ENCODE peak calls at places on chromosome 2, in seven cellular contexts. Y is AG08396; H is amniotic epithelial cell; G is NCI-H1105 treated with DMSO at 0.1 percent for 48 hours; N is GDM1; F is activated T-cell treated with anti-CD3 and anti-CD28 coated beads, Interleukin-2, amount 50 U/mL, for 4 hours; B is pons. M is an unnamed sample.

GRCh38 chr2:216015722-216016464 is 2.5 kb upstream of the MREG start:
- DNase-seq in Y (no peak), H (no peak), G (no peak), N (no peak), F (no peak), B (no peak), M (no peak)

GRCh38 chr2:204590063-204590462 is 44.8 kb downstream of the PARD3B start:
- DNase-seq in Y (no peak), H (no peak), G (no peak), N (no peak), F (no peak), B (no peak), M (no peak)

GRCh38 chr2:44935854-44936185 is 5.7 kb upstream of the SIX3 start:
- DNase-seq in Y (no peak), H (no peak), G (no peak), N (no peak), F (no peak), B (no peak), M (no peak)

GRCh38 chr2:69191672-69192071 is 178.7 kb downstream of the ANTXR1 start:
- DNase-seq in Y (no peak), H (no peak), G (no peak), N (no peak), F (no peak), B (no peak), M (no peak)

GRCh38 chr2:110813896-110814295 is 81.5 kb downstream of the ACOXL start:
- DNase-seq in Y (no peak), H (no peak), G (no peak), N (no peak), F (no peak), B (no peak), M (no peak)

GRCh38 chr2:71556811-71557210 is 103.5 kb downstream of the DYSF start:
- DNase-seq in Y (no peak), H (no peak), G (no peak), N (no peak), F (no peak), B (no peak), M (no peak)

GRCh38 chr2:57443985-57444501 is 602.6 kb upstream of the VRK2 start:
- DNase-seq in Y (no peak), H (peak), G (no peak), N (no peak), F (no peak), B (no peak), M (no peak)

GRCh38 chr2:238657132-238658053 is 190.5 kb upstream of the TWIST2 start:
- DNase-seq in Y (no peak), H (no peak), G (no peak), N (no peak), F (no peak), B (no peak), M (no peak)

GRCh38 chr2:130316596-130316995 is 26.1 kb upstream of the IMP4 start:
- DNase-seq in Y (no peak), H (no peak), G (no peak), N (no peak), F (no peak), B (no peak), M (no peak)

GRCh38 chr2:201813996-201814845 is 7.9 kb downstream of the CDK15 start:
- DNase-seq in Y (no peak), H (no peak), G (no peak), N (no peak), F (no peak), B (no peak), M (no peak)